ENCODE peak calls at places on chromosome 19, in four cellular contexts. Y is HepG2, P is HCT116, N is K562. Q is an unnamed sample.

GRCh38 chr19:56806639-56807038 is 33.9 kb downstream of the PEG3 start:
- DNase-seq in Y (no peak), P (no peak), N (no peak), Q (no peak)

GRCh38 chr19:50333737-50334617 is 4.8 kb upstream of the KCNC3 start:
- DNase-seq in Y (no peak), P (no peak), N (peak), Q (no peak)

GRCh38 chr19:40976134-40976533 is 14.9 kb upstream of the CYP2B6 start:
- DNase-seq in Y (no peak), P (no peak), N (no peak), Q (no peak)

GRCh38 chr19:42422576-42423461 is 4.4 kb downstream of the LIPE start:
- DNase-seq in Y (peak), P (no peak), N (no peak), Q (no peak)

GRCh38 chr19:19321143-19321577 is 531 bp downstream of the MAU2 start:
- DNase-seq in Y (peak), P (no peak), N (peak), Q (no peak)

GRCh38 chr19:45613926-45614725 is 12.1 kb upstream of the GPR4 start:
- DNase-seq in Y (no peak), P (peak), N (no peak), Q (no peak)

GRCh38 chr19:29098863-29099481 is 114.0 kb downstream of the UQCRFS1 start:
- DNase-seq in Y (no peak), P (no peak), N (no peak), Q (peak)

GRCh38 chr19:44577566-44577874 is 35.8 kb upstream of the IGSF23 start:
- DNase-seq in Y (no peak), P (no peak), N (no peak), Q (no peak)

GRCh38 chr19:58056261-58056660 is 2.8 kb upstream of the ZNF135 start:
- DNase-seq in Y (no peak), P (no peak), N (no peak), Q (no peak)

GRCh38 chr19:44891016-44891882 is at the start of gene TOMM40:
- DNase-seq in Y (peak), P (no peak), N (no peak), Q (no peak)

GRCh38 chr19:3672993-3673392 is 27.3 kb downstream of the PIP5K1C start:
- DNase-seq in Y (no peak), P (no peak), N (peak), Q (no peak)

GRCh38 chr19:10551698-10552301 is 8.1 kb downstream of the ATG4D start:
- DNase-seq in Y (no peak), P (peak), N (no peak), Q (no peak)

GRCh38 chr19:48999481-49000325 is 6.0 kb downstream of the RUVBL2 start:
- DNase-seq in Y (no peak), P (no peak), N (peak), Q (no peak)

GRCh38 chr19:40392123-40392522 is 2.1 kb upstream of the HIPK4 start:
- DNase-seq in Y (no peak), P (no peak), N (peak), Q (no peak)

GRCh38 chr19:3248728-3249315 is 24.4 kb downstream of the CELF5 start:
- DNase-seq in Y (no peak), P (no peak), N (no peak), Q (no peak)

GRCh38 chr19:41027273-41027967 is 36.3 kb downstream of the CYP2B6 start:
- DNase-seq in Y (no peak), P (no peak), N (no peak), Q (no peak)

GRCh38 chr19:488505-489417 is 7.5 kb upstream of the MADCAM1 start:
- DNase-seq in Y (peak), P (peak), N (peak), Q (no peak)

GRCh38 chr19:12668937-12669271 is 2.3 kb downstream of the WDR83 start:
- DNase-seq in Y (peak), P (no peak), N (peak), Q (no peak)

GRCh38 chr19:40305403-40305802 is 20.3 kb upstream of the AKT2 start:
- DNase-seq in Y (peak), P (peak), N (peak), Q (peak)

GRCh38 chr19:47538812-47539211 is 23.9 kb upstream of the NAPA start:
- DNase-seq in Y (no peak), P (no peak), N (no peak), Q (no peak)

GRCh38 chr19:15115080-15115479 is 7.9 kb downstream of the SYDE1 start:
- DNase-seq in Y (no peak), P (no peak), N (no peak), Q (no peak)

GRCh38 chr19:48271531-48272151 is 1.8 kb downstream of the ZNF114 start:
- DNase-seq in Y (peak), P (no peak), N (no peak), Q (no peak)

GRCh38 chr19:5661483-5661882 is 18.8 kb downstream of the MICOS13 start:
- DNase-seq in Y (no peak), P (no peak), N (no peak), Q (no peak)

GRCh38 chr19:55116232-55117062 is 990 bp downstream of the PPP1R12C start:
- DNase-seq in Y (peak), P (no peak), N (peak), Q (no peak)

GRCh38 chr19:17209126-17210036 is 5.8 kb upstream of the USE1 start:
- DNase-seq in Y (no peak), P (peak), N (peak), Q (no peak)

GRCh38 chr19:50705422-50706019 is 14.1 kb downstream of the SHANK1 start:
- DNase-seq in Y (peak), P (peak), N (peak), Q (peak)

GRCh38 chr19:56101095-56101494 is 20.0 kb downstream of the ZNF787 start:
- DNase-seq in Y (no peak), P (no peak), N (no peak), Q (no peak)

GRCh38 chr19:47608074-47608907 is 643 bp upstream of the BICRA start:
- DNase-seq in Y (peak), P (peak), N (peak), Q (no peak)

GRCh38 chr19:3459322-3459881 is 20.9 kb downstream of the SMIM24 start:
- DNase-seq in Y (no peak), P (no peak), N (peak), Q (no peak)

GRCh38 chr19:39223703-39224279 is 19.7 kb upstream of the SYCN start:
- DNase-seq in Y (no peak), P (no peak), N (peak), Q (no peak)

GRCh38 chr19:55563261-55563690 is 17.4 kb downstream of the ZNF579 start:
- DNase-seq in Y (no peak), P (no peak), N (no peak), Q (no peak)

GRCh38 chr19:11451327-11451941 is 16.0 kb downstream of the PRKCSH start:
- DNase-seq in Y (no peak), P (no peak), N (peak), Q (no peak)

GRCh38 chr19:47741544-47742125 is 3.7 kb upstream of the NOP53 start:
- DNase-seq in Y (no peak), P (no peak), N (no peak), Q (no peak)

GRCh38 chr19:3832001-3832400 is 36.8 kb downstream of the ZFR2 start:
- DNase-seq in Y (no peak), P (no peak), N (no peak), Q (no peak)

GRCh38 chr19:34788074-34788473 is 15.1 kb upstream of the ZNF599 start:
- DNase-seq in Y (no peak), P (no peak), N (no peak), Q (no peak)

GRCh38 chr19:18785179-18786124 is 5.7 kb downstream of the COMP start:
- DNase-seq in Y (peak), P (peak), N (peak), Q (no peak)

GRCh38 chr19:49271080-49271753 is 53.8 kb downstream of the SLC6A16 start:
- DNase-seq in Y (no peak), P (no peak), N (no peak), Q (no peak)

GRCh38 chr19:47210689-47211316 is 20.2 kb downstream of the BBC3 start:
- DNase-seq in Y (peak), P (no peak), N (peak), Q (peak)

GRCh38 chr19:43552198-43552450 is 19.1 kb downstream of the ZNF575 start:
- DNase-seq in Y (no peak), P (no peak), N (no peak), Q (no peak)
- TF ChIP-seq TCF7L2 in Y (no peak), P (no peak), N (no peak), Q (no peak)

DNA sequence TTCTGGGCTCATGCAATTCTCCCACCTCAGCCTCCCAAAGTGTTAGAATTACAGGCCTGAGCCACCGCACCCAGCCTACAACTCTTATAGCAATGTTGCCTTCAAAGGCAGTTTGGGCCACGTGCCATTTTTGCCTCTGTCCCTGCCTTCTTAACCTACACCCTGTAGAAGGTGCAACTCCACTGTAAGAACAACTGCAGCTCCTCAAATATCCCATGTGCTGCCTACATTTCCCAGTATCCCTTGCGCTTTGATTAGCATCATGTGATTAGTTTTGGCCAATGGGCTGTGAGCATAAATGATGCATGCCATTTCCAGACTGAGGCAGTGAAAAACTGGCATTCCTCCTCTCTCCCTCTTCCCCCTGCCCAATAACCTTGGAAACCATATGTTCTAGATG is 75.3 kb upstream of the MRI1 start:
- DNase-seq in Y (peak), P (peak), N (peak), Q (no peak)
- TF ChIP-seq TCF7L2 in Y (no peak), P (no peak), N (no peak), Q (no peak)

DNA sequence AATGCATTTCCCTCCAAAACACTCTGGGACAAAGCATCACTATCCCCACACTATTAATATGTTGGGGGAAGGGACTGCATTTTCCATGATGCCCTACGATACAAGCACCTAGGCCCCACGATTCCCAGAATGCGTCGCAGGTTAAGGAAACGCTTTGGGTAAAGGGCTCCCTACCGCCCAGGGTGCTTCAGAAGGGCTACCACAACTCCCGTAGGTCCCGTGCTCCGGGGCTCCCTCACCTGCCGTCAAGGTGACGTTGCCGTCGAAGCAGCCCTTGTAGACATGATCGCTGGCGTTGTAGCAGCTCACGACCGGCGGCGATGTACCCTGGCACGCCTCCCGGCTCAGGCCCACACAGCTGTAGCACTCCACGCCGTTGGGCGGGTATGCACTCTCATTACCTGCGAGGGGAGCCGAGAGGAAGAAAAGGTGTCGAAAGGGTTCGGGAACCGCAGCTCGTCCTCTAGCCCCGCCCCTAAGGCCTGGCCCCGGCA is 2.5 kb downstream of the LYPD3 start:
- DNase-seq in Y (no peak), P (no peak), N (no peak), Q (no peak)
- TF ChIP-seq TCF7L2 in Y (no peak), P (no peak), N (no peak), Q (no peak)

GRCh38 chr19:36524617-36525016 is 3.5 kb downstream of the ZNF260 start:
- DNase-seq in Y (no peak), P (no peak), N (no peak), Q (no peak)

GRCh38 chr19:36527873-36528193 is 238 bp downstream of the ZNF260 start:
- DNase-seq in Y (no peak), P (no peak), N (no peak), Q (no peak)

GRCh38 chr19:36526581-36526980 is 1.5 kb downstream of the ZNF260 start:
- DNase-seq in Y (no peak), P (no peak), N (no peak), Q (no peak)

GRCh38 chr19:36528194-36528920 is at the start of gene ZNF260:
- DNase-seq in Y (peak), P (no peak), N (peak), Q (peak)

DNA sequence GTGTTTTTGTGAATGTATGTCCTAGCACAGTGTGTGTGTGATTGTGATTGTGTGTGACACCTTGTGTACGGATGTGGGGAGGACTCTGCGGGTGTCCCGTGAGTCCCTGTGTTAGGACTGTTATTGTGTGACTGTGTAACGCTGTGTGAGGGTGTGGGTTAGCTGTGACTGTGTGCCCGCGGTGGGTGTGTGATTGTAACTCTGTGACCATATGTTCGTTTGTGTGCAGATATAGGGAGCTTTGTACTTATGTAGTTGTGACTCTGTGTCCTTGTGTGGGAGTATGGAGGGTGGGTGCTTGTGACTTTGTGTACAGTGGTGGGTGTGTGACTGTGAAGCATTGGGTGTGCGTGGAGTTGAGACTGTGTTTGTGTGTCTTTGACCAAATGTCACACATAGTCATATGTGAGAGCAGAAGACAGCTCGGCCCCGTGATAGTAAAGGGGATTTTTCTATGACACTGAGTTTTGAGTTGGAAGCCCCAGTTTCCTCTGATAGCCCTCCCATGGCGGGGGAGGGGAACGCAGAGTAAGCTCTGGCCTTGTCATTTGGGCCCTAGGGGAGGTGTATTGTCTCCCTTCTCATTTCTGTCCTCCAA is 949 bp upstream of the ZNF260 start:
- DNase-seq in Y (peak), P (no peak), N (peak), Q (no peak)
- TF ChIP-seq TCF7L2 in Y (no peak), P (no peak), N (no peak), Q (no peak)

DNA sequence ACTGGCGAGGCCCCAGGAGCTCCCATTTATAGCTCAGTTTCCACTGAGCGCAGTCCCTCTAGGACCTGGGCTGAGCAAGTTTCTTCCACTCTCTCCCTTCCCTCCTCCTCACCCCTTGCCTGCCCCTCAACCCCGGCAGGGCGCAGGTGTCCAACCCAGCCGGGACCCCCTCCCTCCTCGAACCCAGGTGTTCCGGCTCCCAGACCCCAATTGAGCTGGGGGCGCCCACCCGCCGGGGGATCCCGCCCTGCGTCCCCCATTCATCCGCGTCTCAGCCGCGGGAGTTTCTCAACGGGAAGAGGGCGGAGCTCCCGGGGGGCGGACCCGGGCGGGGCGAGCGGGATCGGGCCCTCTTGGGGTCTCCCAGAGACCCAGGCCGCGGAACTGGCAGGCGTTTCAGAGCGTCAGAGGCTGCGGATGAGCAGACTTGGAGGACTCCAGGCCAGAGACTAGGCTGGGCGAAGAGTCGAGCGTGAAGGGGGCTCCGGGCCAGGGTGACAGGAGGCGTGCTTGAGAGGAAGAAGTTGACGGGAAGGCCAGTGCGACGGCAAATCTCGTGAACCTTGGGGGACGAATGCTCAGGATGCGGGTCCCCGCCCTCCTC is at the start of gene KIRREL2:
- DNase-seq in Y (no peak), P (no peak), N (peak), Q (no peak)
- TF ChIP-seq TCF7L2 in Y (no peak), P (no peak), N (no peak), Q (no peak)

GRCh38 chr19:1948676-1949075 is 7.7 kb downstream of the CSNK1G2 start:
- DNase-seq in Y (no peak), P (no peak), N (no peak), Q (no peak)
- TF ChIP-seq TCF7L2 in Y (no peak), P (no peak), N (no peak), Q (no peak)

DNA sequence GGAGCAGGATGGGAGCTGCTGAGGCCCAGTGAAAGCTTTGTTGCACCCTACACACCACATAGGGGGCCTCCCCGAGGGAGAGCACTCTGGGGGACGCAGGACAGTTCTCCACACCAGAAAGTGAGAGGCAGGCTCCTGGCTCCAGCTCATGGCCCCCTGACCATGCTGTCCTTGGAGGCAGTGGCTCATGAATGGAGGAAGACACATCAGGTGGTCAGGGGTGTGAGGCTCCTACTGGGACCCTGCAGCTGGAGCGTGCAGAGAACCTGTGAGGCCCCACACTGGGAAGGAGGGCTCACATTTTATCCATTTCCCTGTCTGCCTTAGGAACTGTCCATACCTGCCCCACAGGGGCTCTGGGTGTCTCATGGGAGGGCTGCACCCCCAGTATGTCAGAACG is 85.3 kb downstream of the ZNF536 start:
- DNase-seq in Y (no peak), P (no peak), N (no peak), Q (no peak)
- TF ChIP-seq TCF7L2 in Y (no peak), P (no peak), N (no peak), Q (no peak)